ENCODE peak calls at places on chromosomes 6 and 20, in ten cellular contexts. B, A, P, T, U, J, C, D, V and O are unnamed samples.

GRCh38 chr6:134249759-134250602 is 67.9 kb downstream of the SGK1 start:
- DNase-seq in C (no peak), V (no peak), T (peak), U (peak), B (no peak), J (no peak), A (no peak), D (no peak), P (no peak), O (peak)

GRCh38 chr6:77813090-77813489 is 160.3 kb downstream of the MEI4 start:
- DNase-seq in A (no peak), B (no peak), J (no peak), D (no peak), U (no peak), C (no peak), V (no peak), T (no peak), P (no peak), O (no peak)

GRCh38 chr20:59835057-59835447 is 98.4 kb downstream of the SYCP2 start:
- DNase-seq in U (no peak), J (no peak), C (peak), P (no peak), D (no peak), T (no peak), B (no peak), V (peak), A (peak), O (peak)

GRCh38 chr6:7137335-7138106 is 29.8 kb downstream of the RREB1 start:
- DNase-seq in T (peak), A (peak), P (no peak), U (peak), J (peak), C (peak), D (peak), V (no peak), B (peak), O (peak)

GRCh38 chr6:3410385-3411360 is 46.2 kb downstream of the SLC22A23 start:
- DNase-seq in U (no peak), V (peak), P (peak), D (peak), C (peak), T (peak), J (peak), A (peak), B (peak), O (peak)

GRCh38 chr20:59813948-59814834 is 119.2 kb downstream of the SYCP2 start:
- DNase-seq in P (no peak), U (no peak), A (peak), C (no peak), T (no peak), V (no peak), B (no peak), D (no peak), J (no peak), O (no peak)

GRCh38 chr6:168542301-168542700 is 101.3 kb downstream of the SMOC2 start:
- DNase-seq in J (no peak), U (no peak), A (no peak), D (no peak), B (no peak), P (no peak), T (no peak), V (no peak), C (no peak), O (no peak)

GRCh38 chr20:10498196-10498595 is 63.1 kb downstream of the SLX4IP start:
- DNase-seq in P (no peak), D (no peak), J (no peak), T (no peak), C (no peak), B (no peak), A (no peak), V (no peak), U (no peak), O (no peak)

GRCh38 chr6:66568271-66568670 is 861.2 kb upstream of the EYS start:
- DNase-seq in V (no peak), C (no peak), J (no peak), A (no peak), B (peak), D (peak), U (no peak), P (no peak), T (no peak), O (no peak)

GRCh38 chr6:134134654-134135053 is 82.2 kb upstream of the SLC2A12 start:
- DNase-seq in V (no peak), P (no peak), B (no peak), J (no peak), T (no peak), C (peak), D (peak), U (no peak), A (no peak), O (no peak)

GRCh38 chr6:45479834-45480696 is 102.3 kb upstream of the SUPT3H start:
- DNase-seq in T (peak), C (peak), V (no peak), U (no peak), D (peak), A (no peak), B (no peak), P (no peak), J (no peak), O (peak)

GRCh38 chr6:82781805-82782204 is 283.8 kb downstream of the UBE3D start:
- DNase-seq in P (no peak), T (no peak), B (no peak), J (no peak), U (no peak), A (no peak), C (no peak), V (no peak), D (no peak), O (no peak)

GRCh38 chr6:33745558-33745957 is 1.1 kb downstream of the IP6K3 start:
- DNase-seq in T (peak), P (no peak), A (no peak), U (no peak), B (no peak), D (no peak), C (no peak), J (no peak), V (no peak), O (no peak)

GRCh38 chr6:43258180-43258579 is 14.9 kb downstream of the TTBK1 start:
- DNase-seq in D (no peak), T (no peak), C (no peak), B (no peak), A (no peak), V (no peak), J (no peak), P (no peak), U (no peak), O (no peak)

GRCh38 chr20:50491926-50492634 is 18.1 kb upstream of the PTPN1 start:
- DNase-seq in P (peak), T (peak), B (no peak), U (no peak), J (no peak), D (no peak), V (no peak), A (no peak), C (peak), O (peak)

GRCh38 chr20:7859371-7859802 is 80.9 kb downstream of the HAO1 start:
- DNase-seq in A (no peak), B (peak), U (peak), D (peak), J (peak), P (no peak), V (peak), T (peak), C (peak), O (peak)

GRCh38 chr20:25178563-25179438 is 16.7 kb upstream of the ENTPD6 start:
- DNase-seq in J (peak), V (peak), U (peak), T (peak), D (peak), B (peak), C (peak), A (peak), P (peak), O (peak)

GRCh38 chr6:72669324-72669723 is 47.5 kb downstream of the KCNQ5 start:
- DNase-seq in C (no peak), A (peak), D (no peak), V (no peak), U (no peak), P (no peak), T (no peak), B (peak), J (no peak), O (no peak)

GRCh38 chr20:36917943-36918342 is 33.6 kb downstream of the SAMHD1 start:
- DNase-seq in A (no peak), V (peak), U (no peak), C (no peak), B (no peak), J (no peak), P (no peak), T (peak), D (no peak), O (no peak)

GRCh38 chr6:134299236-134299635 is 18.7 kb downstream of the SGK1 start:
- DNase-seq in T (peak), D (no peak), U (no peak), C (no peak), B (no peak), V (peak), A (no peak), J (no peak), P (no peak), O (peak)

GRCh38 chr20:9416421-9416820 is 98.0 kb upstream of the LAMP5 start:
- DNase-seq in P (no peak), U (no peak), B (no peak), D (no peak), T (no peak), J (no peak), V (no peak), C (no peak), A (no peak), O (no peak)

GRCh38 chr6:159595173-159595572 is 97.9 kb downstream of the SOD2 start:
- DNase-seq in C (no peak), A (no peak), T (peak), D (no peak), V (peak), B (no peak), J (no peak), P (no peak), U (no peak), O (peak)

GRCh38 chr6:46757206-46757564 is 10.5 kb downstream of the ANKRD66 start:
- DNase-seq in A (no peak), C (no peak), B (no peak), U (no peak), J (no peak), D (no peak), T (no peak), P (no peak), V (no peak), O (no peak)

GRCh38 chr6:26553264-26553738 is 15.1 kb downstream of the HMGN4 start:
- DNase-seq in C (peak), V (peak), U (peak), D (peak), A (peak), J (peak), B (peak), T (peak), P (peak), O (peak)

GRCh38 chr6:116101298-116101718 is 655 bp downstream of the NT5DC1 start:
- DNase-seq in A (no peak), P (no peak), C (no peak), U (no peak), B (no peak), D (no peak), T (no peak), J (peak), V (no peak), O (no peak)

GRCh38 chr6:43129434-43130194 is 41.5 kb upstream of the SRF start:
- DNase-seq in C (peak), A (peak), B (peak), V (peak), D (peak), T (peak), U (no peak), P (no peak), J (peak), O (peak)

GRCh38 chr20:32457476-32457986 is 99.4 kb downstream of the ASXL1 start:
- DNase-seq in T (peak), A (peak), B (peak), D (peak), V (peak), P (no peak), J (peak), U (peak), C (peak), O (peak)

GRCh38 chr6:158803733-158804143 is 15.4 kb downstream of the EZR start:
- DNase-seq in P (peak), B (peak), U (peak), J (no peak), A (no peak), T (no peak), C (peak), D (peak), V (peak), O (peak)

GRCh38 chr6:56226946-56227879 is 20.2 kb downstream of the COL21A1 start:
- DNase-seq in A (no peak), P (no peak), U (no peak), B (no peak), T (peak), J (no peak), V (peak), C (peak), D (no peak), O (peak)

GRCh38 chr20:4947817-4948559 is 53.3 kb downstream of the SLC23A2 start:
- DNase-seq in D (no peak), J (no peak), B (peak), U (no peak), C (no peak), P (no peak), V (no peak), T (peak), A (no peak), O (no peak)

GRCh38 chr6:89873721-89874120 is 20.5 kb upstream of the GJA10 start:
- DNase-seq in U (no peak), V (no peak), A (no peak), C (no peak), P (no peak), T (no peak), D (no peak), B (no peak), J (peak), O (no peak)

GRCh38 chr20:46512943-46513844 is at the start of gene ZNF334:
- DNase-seq in D (peak), A (peak), B (peak), V (peak), J (peak), U (no peak), P (peak), T (peak), C (peak), O (peak)
- TF ChIP-seq EZH2 in D (peak), A (no peak), B (no peak), V (no peak), J (no peak), U (no peak), P (no peak), T (no peak), C (no peak), O (no peak)

GRCh38 chr20:1997483-1998192 is 3.8 kb upstream of the PDYN start:
- DNase-seq in C (no peak), P (no peak), A (no peak), D (no peak), B (no peak), U (no peak), T (no peak), V (no peak), J (no peak), O (no peak)

GRCh38 chr20:1992359-1992758 is 1.5 kb downstream of the PDYN start:
- DNase-seq in T (no peak), C (no peak), V (no peak), P (no peak), D (no peak), J (no peak), A (no peak), U (no peak), B (no peak), O (no peak)

GRCh38 chr20:1993986-1994385 is at the start of gene PDYN:
- DNase-seq in U (no peak), A (no peak), B (no peak), C (no peak), D (peak), V (no peak), J (no peak), T (no peak), P (no peak), O (no peak)

GRCh38 chr20:1995531-1996310 is 1.9 kb upstream of the PDYN start:
- DNase-seq in A (no peak), P (no peak), U (no peak), T (no peak), B (no peak), D (no peak), C (no peak), V (no peak), J (no peak), O (no peak)

DNA sequence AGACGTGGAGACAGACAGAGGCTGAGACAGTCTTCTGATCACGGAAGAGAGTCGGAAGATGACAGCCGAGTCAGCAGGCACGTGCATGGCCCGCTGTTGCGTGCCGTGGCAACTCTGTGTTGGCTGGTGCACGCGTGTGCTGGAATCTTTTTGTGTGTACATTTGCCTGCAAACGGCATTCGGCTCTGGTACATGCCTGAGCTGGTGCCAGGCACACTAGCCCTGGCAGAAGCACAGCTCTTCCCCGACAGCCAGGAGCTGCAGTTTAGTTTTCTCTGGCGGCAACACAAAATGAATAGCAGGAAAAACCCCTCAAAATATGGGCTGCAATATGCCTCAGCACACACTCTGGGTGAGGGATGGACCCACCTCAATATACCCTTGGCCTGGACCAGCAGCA is 769 bp upstream of the PDYN start:
- DNase-seq in C (no peak), D (no peak), A (peak), U (no peak), P (no peak), T (peak), V (no peak), J (no peak), B (no peak), O (no peak)
- TF ChIP-seq EZH2 in C (no peak), D (no peak), A (no peak), U (no peak), P (no peak), T (no peak), V (peak), J (no peak), B (no peak), O (no peak)

GRCh38 chr6:99603421-99604160 is 3.0 kb upstream of the PRDM13 start:
- DNase-seq in P (no peak), A (peak), C (peak), D (peak), T (peak), U (no peak), J (peak), B (peak), V (no peak), O (peak)

GRCh38 chr6:99604161-99605073 is 2.2 kb upstream of the PRDM13 start:
- DNase-seq in U (no peak), C (no peak), J (no peak), A (peak), D (peak), B (peak), V (no peak), T (no peak), P (no peak), O (no peak)

GRCh38 chr6:99605911-99606669 is 543 bp upstream of the PRDM13 start:
- DNase-seq in B (no peak), U (no peak), V (no peak), J (no peak), C (no peak), A (no peak), P (no peak), T (no peak), D (no peak), O (no peak)

GRCh38 chr6:99606670-99607415 is at the start of gene PRDM13:
- DNase-seq in P (no peak), C (peak), A (peak), D (peak), V (no peak), T (no peak), B (peak), J (no peak), U (no peak), O (no peak)

DNA sequence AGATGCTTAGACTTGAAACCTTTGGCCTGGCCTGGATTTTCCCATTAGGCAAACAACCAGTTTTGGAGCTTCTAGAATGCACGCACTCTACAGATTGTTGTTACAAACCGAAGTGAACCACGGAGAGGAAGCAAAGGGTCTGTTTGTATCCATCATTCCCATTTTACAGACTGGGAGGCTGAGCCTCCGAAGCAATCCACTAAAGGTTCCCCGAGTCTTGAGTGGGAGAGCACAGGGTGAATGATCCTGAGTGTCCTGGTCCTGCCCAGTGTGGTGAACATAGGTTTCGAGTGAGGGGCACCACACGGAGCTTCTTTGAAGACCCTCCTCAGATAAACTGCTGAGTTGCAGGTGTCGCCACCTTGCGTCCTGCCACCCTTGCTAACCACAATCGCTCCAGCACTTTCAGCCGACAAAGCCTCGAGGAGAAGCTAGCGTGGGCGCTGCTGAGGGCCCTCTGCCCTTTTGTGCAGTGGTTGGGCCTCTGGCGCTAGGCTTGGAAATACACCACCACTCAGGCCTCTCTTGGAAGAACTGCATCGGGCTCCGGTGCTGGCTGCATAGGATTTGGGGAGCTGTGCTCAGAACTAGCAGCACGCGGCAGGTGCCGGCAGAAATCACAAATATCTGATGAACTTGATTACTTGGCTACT is 1.4 kb upstream of the PRDM13 start:
- DNase-seq in D (peak), C (no peak), P (no peak), T (no peak), V (no peak), J (no peak), B (peak), U (no peak), A (peak), O (no peak)
- TF ChIP-seq EZH2 in D (peak), C (no peak), P (no peak), T (peak), V (no peak), J (no peak), B (peak), U (no peak), A (peak), O (peak)

DNA sequence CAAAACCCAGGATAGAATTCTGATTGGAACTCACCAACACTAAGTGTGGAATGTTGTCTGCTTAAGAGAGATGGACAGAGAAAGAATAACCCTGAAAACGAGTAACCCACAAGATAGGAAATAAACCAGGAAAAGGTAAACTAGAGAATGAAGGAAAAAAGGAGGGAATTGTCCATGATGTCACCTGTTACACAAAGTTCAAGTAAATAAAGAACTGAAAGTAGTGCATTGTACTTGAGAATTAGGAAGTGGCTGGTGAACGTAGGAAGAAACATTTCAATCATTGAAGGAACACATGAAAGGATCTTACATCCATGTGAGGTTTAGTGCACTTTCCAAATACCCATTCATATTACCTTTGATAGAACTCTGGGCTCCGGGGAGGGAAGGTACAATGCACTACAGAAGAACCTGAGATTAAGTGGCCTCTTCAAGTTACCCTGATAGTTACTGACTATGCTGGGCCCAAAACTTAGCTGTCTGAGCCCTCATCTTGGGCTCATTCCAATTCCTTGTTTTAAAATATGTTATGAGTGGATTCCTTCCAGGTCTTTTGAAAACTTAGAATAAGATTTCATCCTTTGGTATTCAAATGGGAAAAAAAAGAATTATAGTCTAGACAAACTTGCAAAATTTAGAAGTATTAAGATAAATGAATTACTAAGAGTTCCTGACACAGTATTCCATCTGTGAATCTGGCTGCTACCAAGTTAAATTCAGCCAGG is 1.1 kb upstream of the STX7 start:
- DNase-seq in A (no peak), P (no peak), T (no peak), C (no peak), J (no peak), B (no peak), V (no peak), U (peak), D (no peak), O (no peak)
- TF ChIP-seq EZH2 in A (no peak), P (no peak), T (no peak), C (no peak), J (no peak), B (no peak), V (no peak), U (no peak), D (no peak), O (no peak)